ENCODE peak calls at places on chromosomes 12 and 14, in four cellular contexts. B is small intestine, Y is left lung, J is IMR-90. N is an unnamed sample.

GRCh38 chr12:47950856-47951468 is 12.4 kb upstream of the TMEM106C start:
- DNase-seq in B (no peak), J (no peak), Y (no peak), N (no peak)

GRCh38 chr14:89644641-89645040 is 227.6 kb upstream of the FOXN3 start:
- DNase-seq in J (no peak), B (peak; percentile 73), Y (no peak), N (no peak)

GRCh38 chr12:3201741-3202500 is 124.7 kb downstream of the TSPAN9 start:
- DNase-seq in Y (no peak), J (no peak), B (no peak), N (no peak)

GRCh38 chr12:20528208-20528607 is 159.9 kb downstream of the PDE3A start:
- DNase-seq in J (no peak), B (no peak), Y (no peak), N (no peak)

GRCh38 chr14:91078095-91078737 is 17.8 kb upstream of the RPS6KA5 start:
- DNase-seq in J (no peak), B (peak; percentile 59), Y (no peak), N (no peak)

GRCh38 chr12:93378373-93379310 is 917 bp downstream of the NUDT4 start:
- DNase-seq in J (peak; percentile 72), Y (peak; percentile 61), B (peak; percentile 52), N (no peak)

GRCh38 chr14:43786066-43786762 is 720.9 kb downstream of the FSCB start:
- DNase-seq in B (no peak), J (no peak), Y (no peak), N (no peak)

GRCh38 chr14:100362311-100362927 is 39.3 kb downstream of the SLC25A47 start:
- DNase-seq in Y (no peak), B (no peak), J (peak; percentile 77), N (no peak)

GRCh38 chr12:45216983-45217485 is 1.1 kb downstream of the ANO6 start:
- DNase-seq in J (no peak), B (peak; percentile 18), Y (no peak), N (no peak)
- H3K4me1 ChIP-seq in J (peaks cover 4% of the 10 kb centered on the region), B (peaks cover 9% of the 10 kb centered on the region), Y (peaks cover 49% of the 10 kb centered on the region), N (peaks cover 11% of the 10 kb centered on the region)

GRCh38 chr12:123391546-123392343 is 7.8 kb downstream of the KMT5A start:
- DNase-seq in B (no peak), J (no peak), Y (no peak), N (no peak)
- H3K36me3 ChIP-seq in B (peaks cover 5% of the 10 kb centered on the region), J (peaks cover 53% of the 10 kb centered on the region), Y (peaks cover 60% of the 10 kb centered on the region), N (peaks cover 9% of the 10 kb centered on the region)

GRCh38 chr12:107319536-107320030 is 226.2 kb upstream of the CRY1 start:
- DNase-seq in J (no peak), Y (no peak), B (no peak), N (no peak)
- H3K4me1 ChIP-seq in J (no peaks in the 10 kb centered on the region), Y (peaks cover 49% of the 10 kb centered on the region), B (no peaks in the 10 kb centered on the region), N (no peaks in the 10 kb centered on the region)

GRCh38 chr12:53505555-53506449 is 1.5 kb downstream of the NPFF start:
- DNase-seq in Y (no peak), J (no peak), B (no peak), N (peak; percentile 46)
- H3K36me3 ChIP-seq in Y (peaks cover 53% of the 10 kb centered on the region), J (peaks cover 30% of the 10 kb centered on the region), B (no peaks in the 10 kb centered on the region), N (no peaks in the 10 kb centered on the region)

N was measured in aorta.